ENCODE peak calls at places on chromosomes 5 and 9, in five cellular contexts. One of them, this sample, is unnamed.
A peak's percentile ranks its signal among the peaks of the same experiment; 100 is the strongest.

GRCh38 chr9:135279834-135280393 is 192.4 kb downstream of the OLFM1 start:
- DNase-seq in IMR-90: no peak
- DNase-seq in neuronal stem cell: no peak
- DNase-seq in mesenchymal stem cell: no peak
- DNase-seq in H9: no peak
- DNase-seq in this sample: no peak

GRCh38 chr9:111691686-111692329 is 30.4 kb downstream of the GNG10 start:
- DNase-seq in neuronal stem cell: peak; percentile 0
- DNase-seq in mesenchymal stem cell: peak; percentile 50
- DNase-seq in H9: no peak
- DNase-seq in IMR-90: peak; percentile 48
- DNase-seq in this sample: peak; percentile 36

GRCh38 chr5:141742866-141743651 is 61.0 kb upstream of the ARAP3 start:
- DNase-seq in mesenchymal stem cell: peak; percentile 43
- DNase-seq in IMR-90: peak; percentile 23
- DNase-seq in H9: peak; percentile 79
- DNase-seq in neuronal stem cell: peak; percentile 79
- DNase-seq in this sample: peak; percentile 75

GRCh38 chr5:90111354-90112070 is 298.0 kb downstream of the CETN3 start:
- DNase-seq in H9: no peak
- DNase-seq in mesenchymal stem cell: no peak
- DNase-seq in neuronal stem cell: no peak
- DNase-seq in IMR-90: no peak
- DNase-seq in this sample: no peak

GRCh38 chr5:117204926-117205869 is 630.6 kb upstream of the SEMA6A start:
- DNase-seq in mesenchymal stem cell: no peak
- DNase-seq in H9: no peak
- DNase-seq in IMR-90: no peak
- DNase-seq in neuronal stem cell: no peak
- DNase-seq in this sample: peak; percentile 42

GRCh38 chr5:137900925-137901817 is 11.9 kb downstream of the PKD2L2 start:
- DNase-seq in neuronal stem cell: no peak
- DNase-seq in H9: no peak
- DNase-seq in IMR-90: no peak
- DNase-seq in mesenchymal stem cell: no peak
- DNase-seq in this sample: no peak

GRCh38 chr5:65334077-65334476 is 147.6 kb downstream of the ADAMTS6 start:
- DNase-seq in H9: no peak
- DNase-seq in IMR-90: no peak
- DNase-seq in mesenchymal stem cell: no peak
- DNase-seq in neuronal stem cell: no peak
- DNase-seq in this sample: no peak

GRCh38 chr5:156402387-156402921 is 75.5 kb downstream of the SGCD start:
- DNase-seq in H9: peak; percentile 72
- DNase-seq in neuronal stem cell: peak; percentile 33
- DNase-seq in IMR-90: no peak
- DNase-seq in mesenchymal stem cell: peak; percentile 51
- DNase-seq in this sample: peak; percentile 83

GRCh38 chr9:89486681-89487080 is 11.2 kb downstream of the SEMA4D start:
- DNase-seq in neuronal stem cell: no peak
- DNase-seq in IMR-90: no peak
- DNase-seq in mesenchymal stem cell: no peak
- DNase-seq in H9: peak; percentile 6
- DNase-seq in this sample: no peak

GRCh38 chr5:10601246-10602030 is 37.6 kb downstream of the ANKRD33B start:
- DNase-seq in H9: no peak
- DNase-seq in mesenchymal stem cell: peak; percentile 44
- DNase-seq in IMR-90: peak; percentile 91
- DNase-seq in neuronal stem cell: no peak
- DNase-seq in this sample: no peak

GRCh38 chr5:32474201-32474854 is 29.8 kb upstream of the ZFR start:
- DNase-seq in H9: no peak
- DNase-seq in neuronal stem cell: peak; percentile 14
- DNase-seq in IMR-90: no peak
- DNase-seq in mesenchymal stem cell: no peak
- DNase-seq in this sample: peak; percentile 89

GRCh38 chr5:144189800-144190429 is 19.2 kb downstream of the KCTD16 start:
- DNase-seq in neuronal stem cell: no peak
- DNase-seq in mesenchymal stem cell: peak; percentile 94
- DNase-seq in IMR-90: peak; percentile 93
- DNase-seq in H9: no peak
- DNase-seq in this sample: no peak

GRCh38 chr9:95762322-95762721 is 113.2 kb upstream of the ERCC6L2 start:
- DNase-seq in neuronal stem cell: no peak
- DNase-seq in mesenchymal stem cell: no peak
- DNase-seq in H9: no peak
- DNase-seq in IMR-90: no peak
- DNase-seq in this sample: no peak

GRCh38 chr5:171601266-171601881 is 181.9 kb downstream of the FGF18 start:
- DNase-seq in H9: peak; percentile 27
- DNase-seq in IMR-90: no peak
- DNase-seq in mesenchymal stem cell: no peak
- DNase-seq in neuronal stem cell: no peak
- DNase-seq in this sample: no peak

GRCh38 chr5:39024884-39025283 is 49.3 kb downstream of the RICTOR start:
- DNase-seq in mesenchymal stem cell: peak; percentile 56
- DNase-seq in H9: no peak
- DNase-seq in neuronal stem cell: no peak
- DNase-seq in IMR-90: peak; percentile 54
- DNase-seq in this sample: no peak

GRCh38 chr5:17216974-17217325 is 481 bp upstream of the BASP1 start:
- DNase-seq in mesenchymal stem cell: peak; percentile 77
- DNase-seq in neuronal stem cell: peak; percentile 71
- DNase-seq in IMR-90: peak; percentile 51
- DNase-seq in H9: peak; percentile 59
- DNase-seq in this sample: peak; percentile 78

GRCh38 chr5:156359452-156359851 is 32.5 kb downstream of the SGCD start:
- DNase-seq in IMR-90: peak; percentile 96
- DNase-seq in neuronal stem cell: no peak
- DNase-seq in H9: no peak
- DNase-seq in mesenchymal stem cell: peak; percentile 86
- DNase-seq in this sample: no peak

GRCh38 chr9:121568541-121569265 is 69.1 kb upstream of the GGTA1 start:
- DNase-seq in IMR-90: peak; percentile 24
- DNase-seq in mesenchymal stem cell: no peak
- DNase-seq in neuronal stem cell: no peak
- DNase-seq in H9: no peak
- DNase-seq in this sample: no peak

GRCh38 chr9:12813960-12814876 is 39.4 kb downstream of the LURAP1L start:
- DNase-seq in IMR-90: peak; percentile 100
- DNase-seq in neuronal stem cell: no peak
- DNase-seq in H9: no peak
- DNase-seq in mesenchymal stem cell: peak; percentile 99
- DNase-seq in this sample: peak; percentile 15

GRCh38 chr9:12811935-12812334 is 37.1 kb downstream of the LURAP1L start:
- DNase-seq in H9: no peak
- DNase-seq in IMR-90: no peak
- DNase-seq in neuronal stem cell: no peak
- DNase-seq in mesenchymal stem cell: no peak
- DNase-seq in this sample: no peak

GRCh38 chr9:12814877-12815237 is 40.0 kb downstream of the LURAP1L start:
- DNase-seq in IMR-90: no peak
- DNase-seq in mesenchymal stem cell: no peak
- DNase-seq in neuronal stem cell: no peak
- DNase-seq in H9: no peak
- DNase-seq in this sample: no peak

GRCh38 chr9:12813533-12813932 is 38.7 kb downstream of the LURAP1L start:
- DNase-seq in neuronal stem cell: no peak
- DNase-seq in IMR-90: no peak
- DNase-seq in mesenchymal stem cell: no peak
- DNase-seq in H9: no peak
- DNase-seq in this sample: no peak

DNA sequence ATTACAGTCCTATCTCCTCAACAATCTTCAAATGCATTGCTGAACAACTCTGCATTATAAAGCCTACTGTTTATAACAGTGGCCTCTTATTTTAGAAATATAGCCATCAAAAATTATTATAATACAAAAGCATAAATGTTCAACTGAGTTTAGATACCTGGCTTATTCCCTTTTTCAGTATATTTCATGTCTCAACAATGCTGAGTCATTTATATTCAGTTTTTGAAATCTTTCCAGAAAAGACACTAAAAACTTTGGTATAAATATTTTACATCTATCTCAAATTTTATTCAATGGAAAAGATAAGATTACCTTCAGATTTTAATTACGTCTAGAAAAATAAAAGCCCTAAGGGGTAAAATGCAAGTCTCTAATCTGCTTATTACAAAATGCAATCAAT is 37.9 kb downstream of the LURAP1L start:
- DNase-seq in IMR-90: no peak
- DNase-seq in H9: no peak
- DNase-seq in neuronal stem cell: no peak
- DNase-seq in mesenchymal stem cell: no peak
- DNase-seq in this sample: no peak
- H3K23ac ChIP-seq in IMR-90: no peak overlapping the region
- H3K23ac ChIP-seq in H9: no peak overlapping the region
- H3K23ac ChIP-seq in neuronal stem cell: no peak overlapping the region
- H3K23ac ChIP-seq in mesenchymal stem cell: no peak overlapping the region
- H3K23ac ChIP-seq in this sample: no peak overlapping the region

GRCh38 chr5:179218586-179219330 is 126.5 kb downstream of the ADAMTS2 start:
- DNase-seq in mesenchymal stem cell: no peak
- DNase-seq in IMR-90: no peak
- DNase-seq in neuronal stem cell: no peak
- DNase-seq in H9: no peak
- DNase-seq in this sample: no peak

GRCh38 chr5:179217356-179217755 is 127.9 kb downstream of the ADAMTS2 start:
- DNase-seq in H9: no peak
- DNase-seq in IMR-90: peak; percentile 42
- DNase-seq in neuronal stem cell: no peak
- DNase-seq in mesenchymal stem cell: peak; percentile 22
- DNase-seq in this sample: no peak

GRCh38 chr5:179215576-179215975 is 129.7 kb downstream of the ADAMTS2 start:
- DNase-seq in IMR-90: peak; percentile 21
- DNase-seq in neuronal stem cell: no peak
- DNase-seq in mesenchymal stem cell: no peak
- DNase-seq in H9: no peak
- DNase-seq in this sample: no peak

GRCh38 chr5:179219661-179220620 is 125.3 kb downstream of the ADAMTS2 start:
- DNase-seq in IMR-90: no peak
- DNase-seq in H9: no peak
- DNase-seq in mesenchymal stem cell: no peak
- DNase-seq in neuronal stem cell: no peak
- DNase-seq in this sample: no peak

GRCh38 chr5:179217956-179218355 is 127.3 kb downstream of the ADAMTS2 start:
- DNase-seq in neuronal stem cell: no peak
- DNase-seq in mesenchymal stem cell: no peak
- DNase-seq in IMR-90: no peak
- DNase-seq in H9: no peak
- DNase-seq in this sample: no peak
- H2BK15ac ChIP-seq in neuronal stem cell: peak overlapping the region; percentile 58
- H2BK15ac ChIP-seq in mesenchymal stem cell: no peak overlapping the region
- H2BK15ac ChIP-seq in IMR-90: no peak overlapping the region
- H2BK15ac ChIP-seq in H9: no peak overlapping the region
- H2BK15ac ChIP-seq in this sample: no peak overlapping the region

DNA sequence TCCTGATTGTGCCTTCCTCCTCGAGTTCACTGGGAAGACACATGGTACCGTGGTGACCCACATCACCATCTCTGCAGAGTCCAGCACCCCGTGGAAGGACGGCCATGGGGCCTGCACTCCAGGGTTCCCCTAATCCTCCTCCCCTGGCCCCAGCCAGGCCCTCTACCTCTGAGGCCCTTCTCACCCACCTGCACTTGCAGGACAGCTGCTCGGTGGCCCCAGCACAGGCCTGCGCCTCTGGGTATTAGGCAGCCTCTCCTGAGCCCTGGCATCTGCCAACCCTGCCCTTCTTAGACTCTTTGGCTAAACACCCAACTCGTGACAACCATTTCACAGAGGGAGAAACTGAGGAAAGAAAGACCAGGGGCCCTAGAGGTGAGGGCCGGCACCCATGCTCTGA is 28.9 kb upstream of the CPLX2 start:
- DNase-seq in IMR-90: no peak
- DNase-seq in H9: no peak
- DNase-seq in mesenchymal stem cell: no peak
- DNase-seq in neuronal stem cell: no peak
- DNase-seq in this sample: no peak
- H3K18ac ChIP-seq in IMR-90: no peak overlapping the region
- H3K18ac ChIP-seq in H9: no peak overlapping the region
- H3K18ac ChIP-seq in mesenchymal stem cell: no peak overlapping the region
- H3K18ac ChIP-seq in neuronal stem cell: peak overlapping the region; percentile 8
- H3K18ac ChIP-seq in this sample: no peak overlapping the region

GRCh38 chr9:126581893-126582292 is 31.8 kb upstream of the LMX1B start:
- DNase-seq in IMR-90: no peak
- DNase-seq in neuronal stem cell: no peak
- DNase-seq in H9: no peak
- DNase-seq in mesenchymal stem cell: no peak
- DNase-seq in this sample: no peak
- H3K23ac ChIP-seq in IMR-90: no peak overlapping the region
- H3K23ac ChIP-seq in neuronal stem cell: no peak overlapping the region
- H3K23ac ChIP-seq in H9: no peak overlapping the region
- H3K23ac ChIP-seq in mesenchymal stem cell: no peak overlapping the region
- H3K23ac ChIP-seq in this sample: no peak overlapping the region

GRCh38 chr9:129254566-129255287 is 76.7 kb upstream of the IER5L start:
- DNase-seq in H9: no peak
- DNase-seq in IMR-90: no peak
- DNase-seq in mesenchymal stem cell: no peak
- DNase-seq in neuronal stem cell: no peak
- DNase-seq in this sample: no peak
- H2BK15ac ChIP-seq in H9: no peak overlapping the region
- H2BK15ac ChIP-seq in IMR-90: no peak overlapping the region
- H2BK15ac ChIP-seq in mesenchymal stem cell: no peak overlapping the region
- H2BK15ac ChIP-seq in neuronal stem cell: peak overlapping the region; percentile 28
- H2BK15ac ChIP-seq in this sample: no peak overlapping the region

This sample was measured in mesendoderm.